ENCODE peak calls at places on chromosome 18, in eight cellular contexts. R is endothelial cell, T is esophagus squamous epithelium, X is G401, O is Right ventricle myocardium inferior, L is EH, B is amygdala, K is neuronal stem cell. W is an unnamed sample.

GRCh38 chr18:9643549-9643948 is 29.2 kb upstream of the PPP4R1 start:
- DNase-seq in R (no peak), T (no peak), X (no peak), O (no peak), L (peak), B (no peak), K (peak), W (peak)

GRCh38 chr18:80067321-80067720 is 33.1 kb downstream of the RBFA start:
- DNase-seq in R (no peak), T (no peak), X (no peak), O (no peak), L (no peak), B (no peak), K (no peak), W (no peak)

GRCh38 chr18:42114310-42114943 is 159.4 kb downstream of the PIK3C3 start:
- DNase-seq in R (peak), T (no peak), X (peak), O (peak), L (peak), B (peak), K (peak), W (peak)

GRCh38 chr18:79631761-79632446 is 47.7 kb upstream of the CTDP1 start:
- DNase-seq in R (no peak), T (no peak), X (no peak), O (no peak), L (no peak), B (no peak), K (no peak), W (no peak)

GRCh38 chr18:45666520-45666919 is 51.2 kb downstream of the SLC14A2 start:
- DNase-seq in R (no peak), T (no peak), X (no peak), O (no peak), L (peak), B (no peak), K (no peak), W (no peak)

GRCh38 chr18:51266736-51267135 is 69.3 kb upstream of the MEX3C start:
- DNase-seq in R (no peak), T (no peak), X (no peak), O (no peak), L (no peak), B (no peak), K (no peak), W (no peak)

GRCh38 chr18:702957-703659 is 9.3 kb downstream of the ENOSF1 start:
- DNase-seq in R (no peak), T (no peak), X (no peak), O (no peak), L (peak), B (no peak), K (no peak), W (no peak)

GRCh38 chr18:58268849-58269248 is 224.8 kb downstream of the NEDD4L start:
- DNase-seq in R (no peak), T (no peak), X (no peak), O (no peak), L (peak), B (no peak), K (no peak), W (no peak)

GRCh38 chr18:54090856-54091255 is 133.6 kb downstream of the MBD2 start:
- DNase-seq in R (no peak), T (no peak), X (no peak), O (no peak), L (no peak), B (no peak), K (no peak), W (no peak)

GRCh38 chr18:70172225-70172624 is 33.3 kb downstream of the RTTN start:
- DNase-seq in R (no peak), T (no peak), X (no peak), O (no peak), L (peak), B (no peak), K (no peak), W (no peak)

GRCh38 chr18:45365835-45366234 is 249.4 kb upstream of the SLC14A2 start:
- DNase-seq in R (no peak), T (no peak), X (no peak), O (no peak), L (peak), B (no peak), K (no peak), W (no peak)

GRCh38 chr18:32081881-32082280 is 9.8 kb upstream of the RNF138 start:
- DNase-seq in R (no peak), T (no peak), X (no peak), O (no peak), L (peak), B (no peak), K (no peak), W (no peak)

GRCh38 chr18:64807560-64807959 is 658.7 kb upstream of the LINC00305 start:
- DNase-seq in R (no peak), T (no peak), X (peak), O (no peak), L (no peak), B (no peak), K (no peak), W (no peak)

GRCh38 chr18:62877448-62878221 is 162.3 kb downstream of the PHLPP1 start:
- DNase-seq in R (no peak), T (no peak), X (no peak), O (no peak), L (peak), B (no peak), K (peak), W (peak)